ENCODE peak calls at places on chromosomes 13 and 19, in ten cellular contexts. I, H, C, V, D, O, N, F, A and P are unnamed samples.

GRCh38 chr19:17339088-17339741 is 1.9 kb downstream of the GTPBP3 start:
- DNase-seq in H (peak), V (no peak), A (no peak), C (no peak), N (no peak), F (peak), O (no peak), I (no peak), D (no peak), P (no peak)

GRCh38 chr19:46537136-46538097 is 41.8 kb upstream of the PNMA8B start:
- DNase-seq in A (peak), O (peak), C (no peak), V (no peak), D (no peak), I (peak), H (peak), F (peak), N (no peak), P (peak)

GRCh38 chr19:32351807-32352630 is 6.6 kb downstream of the ZNF507 start:
- DNase-seq in F (no peak), V (no peak), H (no peak), C (no peak), O (no peak), N (no peak), A (no peak), D (no peak), I (peak), P (no peak)

GRCh38 chr13:26186141-26186870 is 35.8 kb downstream of the RNF6 start:
- DNase-seq in A (peak), H (peak), I (peak), F (peak), D (peak), N (peak), C (peak), V (peak), O (peak), P (peak)

GRCh38 chr13:30963794-30964193 is 31.3 kb downstream of the TEX26 start:
- DNase-seq in O (no peak), F (no peak), I (peak), H (no peak), C (no peak), V (no peak), N (no peak), A (no peak), D (no peak), P (no peak)

GRCh38 chr19:6101991-6102390 is 8.3 kb downstream of the RFX2 start:
- DNase-seq in D (no peak), N (no peak), C (no peak), O (no peak), F (no peak), I (no peak), A (no peak), H (no peak), V (no peak), P (no peak)

GRCh38 chr19:14505488-14506239 is 9.7 kb upstream of the GIPC1 start:
- DNase-seq in N (no peak), I (peak), V (no peak), C (peak), D (no peak), F (peak), O (peak), H (peak), A (no peak), P (no peak)

GRCh38 chr19:1087813-1088418 is 7.3 kb downstream of the POLR2E start:
- DNase-seq in H (no peak), I (no peak), O (no peak), C (no peak), D (no peak), N (no peak), F (no peak), A (no peak), V (peak), P (peak)

GRCh38 chr13:35704331-35704730 is 227.8 kb upstream of the MAB21L1 start:
- DNase-seq in O (no peak), V (no peak), F (no peak), D (no peak), N (no peak), I (no peak), A (no peak), H (no peak), C (no peak), P (no peak)

GRCh38 chr19:34128558-34129250 is 43.6 kb upstream of the LSM14A start:
- DNase-seq in D (no peak), A (no peak), F (no peak), I (no peak), V (no peak), C (no peak), N (no peak), H (no peak), O (no peak), P (no peak)

GRCh38 chr13:114263590-114263989 is 17.8 kb upstream of the UPF3A start:
- DNase-seq in F (no peak), O (no peak), V (no peak), I (no peak), C (no peak), H (no peak), N (peak), D (no peak), A (no peak), P (no peak)

GRCh38 chr19:38233740-38234251 is 9.8 kb upstream of the DPF1 start:
- DNase-seq in C (peak), A (peak), N (no peak), D (no peak), V (peak), I (peak), H (peak), F (peak), O (peak), P (peak)

GRCh38 chr19:2230029-2230531 is 6.0 kb downstream of the PLEKHJ1 start:
- DNase-seq in D (no peak), O (no peak), N (no peak), I (no peak), A (no peak), H (no peak), V (no peak), F (no peak), C (no peak), P (no peak)

GRCh38 chr19:16285769-16286564 is 38.7 kb upstream of the KLF2 start:
- DNase-seq in C (no peak), F (no peak), A (no peak), I (no peak), V (peak), N (peak), H (no peak), D (no peak), O (peak), P (peak)

GRCh38 chr13:85651440-85651839 is 147.8 kb downstream of the SLITRK6 start:
- DNase-seq in C (no peak), V (no peak), F (peak), A (no peak), H (no peak), N (no peak), I (peak), D (no peak), O (no peak), P (no peak)

GRCh38 chr19:48558018-48558684 is 6.2 kb downstream of the SULT2B1 start:
- DNase-seq in H (no peak), F (peak), V (no peak), D (no peak), N (no peak), I (peak), C (no peak), O (no peak), A (no peak), P (peak)

GRCh38 chr19:18846862-18847515 is 15.2 kb downstream of the UPF1 start:
- DNase-seq in O (peak), D (peak), A (peak), F (peak), N (peak), I (peak), V (peak), C (peak), H (peak), P (no peak)

GRCh38 chr19:19420570-19421301 is 15.3 kb downstream of the GATAD2A start:
- DNase-seq in O (no peak), I (no peak), F (no peak), V (no peak), N (peak), C (no peak), H (no peak), D (no peak), A (no peak), P (peak)

GRCh38 chr13:52862358-52863206 is 14.1 kb upstream of the PCDH8 start:
- DNase-seq in A (no peak), I (no peak), O (peak), D (no peak), H (no peak), C (no peak), V (no peak), N (no peak), F (peak), P (peak)

GRCh38 chr19:37669336-37669963 is 14.2 kb upstream of the ZFP30 start:
- DNase-seq in H (no peak), V (no peak), A (no peak), F (no peak), O (no peak), C (no peak), D (no peak), N (no peak), I (no peak), P (no peak)

GRCh38 chr13:99977334-99977911 is 4.2 kb upstream of the ZIC2 start:
- DNase-seq in O (no peak), I (no peak), D (no peak), N (no peak), C (no peak), A (no peak), V (no peak), H (no peak), F (no peak), P (no peak)

GRCh38 chr13:110965038-110965754 is 50.3 kb upstream of the ANKRD10 start:
- DNase-seq in F (no peak), O (no peak), C (no peak), V (no peak), D (no peak), H (no peak), A (peak), I (peak), N (no peak), P (peak)

GRCh38 chr13:20035130-20035529 is 76.6 kb downstream of the ZMYM2 start:
- DNase-seq in D (no peak), A (no peak), V (no peak), I (peak), F (no peak), O (no peak), C (no peak), H (no peak), N (no peak), P (no peak)

GRCh38 chr13:106619688-106620555 is 52.0 kb upstream of the ARGLU1 start:
- DNase-seq in V (no peak), D (no peak), N (peak), O (peak), F (no peak), A (peak), H (no peak), C (peak), I (peak), P (no peak)

GRCh38 chr19:29628661-29629385 is 22.7 kb downstream of the POP4 start:
- DNase-seq in O (no peak), D (no peak), A (no peak), F (no peak), I (no peak), V (no peak), C (no peak), H (no peak), N (no peak), P (no peak)

GRCh38 chr13:45615501-45616101 is at the start of gene ERICH6B:
- DNase-seq in C (no peak), O (peak), I (peak), D (no peak), F (peak), A (no peak), V (peak), N (no peak), H (no peak), P (peak)

GRCh38 chr19:5038631-5039271 is 69.8 kb downstream of the KDM4B start:
- DNase-seq in D (no peak), O (peak), F (no peak), I (peak), C (no peak), V (peak), A (no peak), H (no peak), N (no peak), P (peak)

GRCh38 chr19:16274466-16274865 is 50.2 kb upstream of the KLF2 start:
- DNase-seq in F (no peak), D (no peak), O (no peak), V (no peak), C (no peak), H (no peak), N (no peak), I (no peak), A (no peak), P (no peak)

GRCh38 chr19:53506728-53507127 is 31.2 kb upstream of the ZNF331 start:
- DNase-seq in C (no peak), H (no peak), N (no peak), V (no peak), F (no peak), A (no peak), D (no peak), I (no peak), O (no peak), P (no peak)

GRCh38 chr19:9786342-9786741 is 17.8 kb upstream of the ZNF846 start:
- DNase-seq in D (no peak), V (no peak), F (no peak), N (no peak), C (no peak), I (no peak), H (no peak), A (no peak), O (no peak), P (no peak)

GRCh38 chr13:28499579-28499978 is 4.7 kb upstream of the FLT1 start:
- DNase-seq in H (no peak), A (no peak), V (no peak), C (no peak), D (no peak), N (no peak), F (no peak), O (no peak), I (peak), P (no peak)